ENCODE peak calls at places on chromosomes 6 and 20, in seven cellular contexts. T is hepatocyte, H is HFFc6, R is pancreas, E is GM23338, W is tibial artery, J is choroid plexus epithelial cell. C is an unnamed sample.

GRCh38 chr6:10395946-10396577 is 18.8 kb downstream of the TFAP2A start:
- DNase-seq in W (no peak), E (peak; percentile 69), R (no peak), T (no peak), H (no peak), J (no peak), C (no peak)

GRCh38 chr6:113860165-113860955 is 3.2 kb downstream of the MARCKS start:
- DNase-seq in R (peak; percentile 46), E (peak; percentile 65), W (peak; percentile 30), H (no peak), T (peak; percentile 48), J (peak; percentile 63), C (no peak)

GRCh38 chr20:8583209-8584106 is 451.4 kb downstream of the PLCB1 start:
- DNase-seq in H (no peak), W (no peak), J (peak; percentile 55), T (peak; percentile 63), E (peak; percentile 5), R (no peak), C (no peak)

GRCh38 chr20:11591965-11592364 is 325.7 kb upstream of the BTBD3 start:
- DNase-seq in R (no peak), W (no peak), H (no peak), T (no peak), J (no peak), E (no peak), C (no peak)

GRCh38 chr20:50493881-50494253 is 16.3 kb upstream of the PTPN1 start:
- DNase-seq in E (no peak), T (no peak), J (no peak), H (no peak), W (no peak), R (no peak), C (no peak)

GRCh38 chr20:51022803-51023616 is at the start of gene KCNG1:
- DNase-seq in T (peak; percentile 88), H (peak; percentile 48), E (peak; percentile 92), R (peak; percentile 79), W (no peak), J (peak; percentile 73), C (peak; percentile 80)

GRCh38 chr20:50246367-50247195 is 56.0 kb downstream of the CEBPB start:
- DNase-seq in E (no peak), H (no peak), T (no peak), R (no peak), W (no peak), J (no peak), C (no peak)

GRCh38 chr20:2295886-2296544 is at the start of gene TGM3:
- DNase-seq in T (no peak), H (no peak), R (no peak), W (no peak), E (no peak), J (no peak), C (no peak)

GRCh38 chr6:47405273-47405672 is 72.3 kb upstream of the CD2AP start:
- DNase-seq in J (no peak), T (peak; percentile 52), E (no peak), W (no peak), H (no peak), R (no peak), C (no peak)

GRCh38 chr20:38127011-38127621 is 38.0 kb downstream of the TGM2 start:
- DNase-seq in J (peak; percentile 78), H (peak; percentile 85), T (peak; percentile 54), R (no peak), E (no peak), W (peak; percentile 69), C (no peak)

GRCh38 chr20:33211817-33212424 is 5.2 kb upstream of the BPIFA3 start:
- DNase-seq in J (peak; percentile 77), W (no peak), E (peak; percentile 93), H (peak; percentile 24), R (peak; percentile 42), T (peak; percentile 88), C (peak; percentile 55)

GRCh38 chr20:2101057-2101934 is at the start of gene STK35:
- DNase-seq in W (no peak), R (no peak), T (peak; percentile 86), H (no peak), E (peak; percentile 81), J (no peak), C (peak; percentile 83)

GRCh38 chr20:49615401-49616153 is 47.6 kb upstream of the PTGIS start:
- DNase-seq in J (no peak), T (no peak), W (no peak), H (peak; percentile 18), E (no peak), R (peak; percentile 37), C (no peak)

GRCh38 chr20:41167481-41168253 is 30.3 kb downstream of the PLCG1 start:
- DNase-seq in R (no peak), W (no peak), H (no peak), T (no peak), E (no peak), J (no peak), C (no peak)

GRCh38 chr20:3677733-3678132 is 4.1 kb downstream of the ADAM33 start:
- DNase-seq in E (no peak), T (no peak), H (no peak), W (no peak), J (peak; percentile 37), R (no peak), C (no peak)

GRCh38 chr6:150134280-150134920 is 8.4 kb upstream of the PPP1R14C start:
- DNase-seq in J (no peak), W (no peak), R (no peak), T (no peak), E (no peak), H (no peak), C (no peak)

GRCh38 chr20:37836926-37837325 is 66.0 kb upstream of the VSTM2L start:
- DNase-seq in E (no peak), W (no peak), J (no peak), R (no peak), T (no peak), H (no peak), C (no peak)

GRCh38 chr6:37316071-37316470 is 37.7 kb upstream of the RNF8 start:
- DNase-seq in R (no peak), W (no peak), T (no peak), E (no peak), J (no peak), H (no peak), C (no peak)

GRCh38 chr6:37313698-37314097 is 40.1 kb upstream of the RNF8 start:
- DNase-seq in T (no peak), H (no peak), W (no peak), E (no peak), J (no peak), R (no peak), C (no peak)

GRCh38 chr6:37314117-37314802 is 39.5 kb upstream of the RNF8 start:
- DNase-seq in W (no peak), T (no peak), H (no peak), R (no peak), J (no peak), E (no peak), C (no peak)

GRCh38 chr6:37317312-37318038 is 36.3 kb upstream of the RNF8 start:
- DNase-seq in T (no peak), W (no peak), H (no peak), R (no peak), J (no peak), E (no peak), C (no peak)

DNA sequence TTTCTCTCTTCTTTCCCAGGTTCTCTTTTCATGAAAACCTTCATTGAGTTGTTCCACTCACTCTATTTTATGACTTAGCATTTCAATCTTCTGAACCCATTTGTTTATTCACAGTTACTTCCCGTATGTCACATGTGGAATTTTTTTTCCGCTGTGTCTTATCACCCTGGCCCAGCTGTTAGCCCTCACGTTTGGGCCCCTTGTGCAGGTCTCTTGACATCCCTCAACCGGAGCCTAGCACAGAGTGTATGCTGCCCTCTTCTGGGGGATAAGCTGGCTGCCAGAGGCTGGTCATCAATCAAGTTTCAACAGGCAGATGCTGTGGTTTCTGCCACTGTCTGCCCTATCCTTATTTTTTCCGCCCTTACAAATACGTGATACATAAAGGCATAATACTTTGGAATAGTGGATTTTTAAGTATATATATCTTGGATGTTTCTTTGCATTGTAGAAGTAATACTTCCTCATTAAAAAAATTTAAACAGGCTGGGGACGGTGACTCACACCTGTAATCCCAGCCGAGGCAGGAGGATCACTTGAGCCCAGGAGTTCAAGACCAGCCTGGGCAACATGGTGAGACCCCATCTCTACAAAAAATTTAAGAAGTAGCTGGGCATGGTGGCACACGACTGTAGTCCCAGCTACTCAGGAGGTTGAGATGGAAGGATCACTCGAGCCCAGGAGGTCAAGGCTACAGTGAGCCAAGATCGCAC is 38.8 kb upstream of the RNF8 start:
- DNase-seq in E (peak; percentile 82), H (no peak), R (peak; percentile 49), J (peak; percentile 87), W (no peak), T (peak; percentile 85), C (peak; percentile 62)
- TF ChIP-seq CTCF in E (peak; percentile 89), H (peak; percentile 74), R (peak; percentile 10), J (peak; percentile 91), W (no peak), T (peak; percentile 66), C (peak; percentile 63)

DNA sequence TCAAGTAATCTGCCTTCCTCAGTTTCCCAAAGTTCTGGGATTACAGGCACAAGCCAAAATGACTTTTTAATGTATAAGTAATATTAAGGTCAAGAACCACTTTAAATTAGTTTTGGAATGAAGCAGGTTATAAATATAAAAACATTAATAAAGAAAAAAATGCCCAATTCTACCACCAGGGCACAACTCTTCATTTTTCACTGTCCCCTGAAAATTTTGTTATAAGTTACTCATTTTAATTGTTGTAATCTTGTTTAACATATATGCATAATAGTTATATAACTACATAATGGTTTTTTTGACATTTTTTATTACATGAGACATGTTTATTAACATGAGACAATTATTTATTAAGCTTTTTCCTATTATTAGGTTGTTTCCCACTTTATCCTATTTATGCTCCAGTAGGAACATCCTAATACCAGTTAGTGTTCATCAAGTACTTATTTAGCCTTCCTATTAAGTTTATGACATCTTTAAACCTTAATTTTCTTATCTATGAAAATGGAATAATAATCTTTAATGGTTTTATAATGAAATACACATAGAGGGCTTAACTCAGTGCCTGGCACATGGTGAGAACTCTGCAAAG is 182.1 kb upstream of the SCGN start:
- DNase-seq in W (no peak), E (no peak), R (no peak), T (no peak), H (no peak), J (no peak), C (no peak)
- TF ChIP-seq CTCF in W (no peak), E (no peak), R (no peak), T (no peak), H (peak; percentile 76), J (no peak), C (no peak)

DNA sequence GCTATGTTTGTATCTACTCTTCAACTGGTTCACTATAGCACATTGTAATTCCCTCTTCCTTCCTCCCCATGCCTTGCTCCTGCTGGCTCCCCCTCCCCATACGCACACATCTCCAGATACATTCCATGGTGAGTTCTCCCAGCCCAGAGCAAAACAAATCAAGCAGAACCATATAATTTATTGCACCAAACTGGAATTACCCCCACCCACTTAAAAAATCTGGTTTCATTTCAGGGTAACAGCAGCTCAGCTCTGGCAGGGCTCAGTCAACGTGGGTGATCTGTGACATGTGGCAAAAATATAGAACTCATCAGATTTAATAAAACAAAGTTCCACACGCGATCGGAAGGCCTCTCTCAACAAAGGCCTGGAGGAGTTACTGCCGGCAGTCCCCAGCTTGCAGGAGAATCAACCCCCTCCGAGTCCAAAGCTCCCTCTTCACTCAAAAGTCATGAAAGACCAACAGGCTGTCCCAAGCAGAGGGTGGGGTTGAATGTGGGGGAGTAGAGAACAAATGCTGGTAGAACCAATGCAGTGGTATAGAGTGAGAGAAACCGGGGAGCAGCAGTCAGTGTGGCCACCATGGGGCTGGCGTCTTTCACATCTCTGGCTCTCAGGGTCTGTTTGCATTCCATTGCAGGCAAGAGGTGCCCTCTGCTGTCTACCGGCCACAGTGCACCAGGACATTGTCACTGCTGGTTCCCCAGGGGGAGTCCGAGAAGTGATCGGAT is 323.3 kb upstream of the NT5E start:
- DNase-seq in E (peak; percentile 88), W (peak; percentile 57), J (peak; percentile 73), T (peak; percentile 66), R (no peak), H (peak; percentile 58), C (peak; percentile 18)
- TF ChIP-seq CTCF in E (peak; percentile 95), W (peak; percentile 75), J (peak; percentile 86), T (peak; percentile 61), R (peak; percentile 9), H (peak; percentile 80), C (peak; percentile 55)

GRCh38 chr6:125888989-125889656 is 67.4 kb upstream of the HINT3 start:
- DNase-seq in R (no peak), T (peak; percentile 32), J (peak; percentile 69), E (peak; percentile 89), H (peak; percentile 31), W (no peak), C (peak; percentile 15)
- TF ChIP-seq CTCF in R (peak; percentile 26), T (peak; percentile 24), J (peak; percentile 70), E (peak; percentile 73), H (peak; percentile 81), W (no peak), C (peak; percentile 36)